ENCODE peak calls at places on chromosomes 6 and 20, in seven cellular contexts. Z is adrenal gland; F is NAMALWA; J is activated CD4-positive, alpha-beta T cell treated with anti-CD3 and anti-CD28 coated beads, Interleukin-2, amount 10 ng/mL, durations not matched to agents 7 days and 5 days; Y is AG04450; X is activated CD8-positive, alpha-beta memory T cell treated with anti-CD3 and anti-CD28 coated beads, Interleukin-2, amount 50 U/mL, for 4 hours; B is dorsolateral prefrontal cortex. V is an unnamed sample.

GRCh38 chr6:46199387-46199786 is 28.6 kb upstream of the ENPP5 start:
- DNase-seq in Z (no peak), F (no peak), J (no peak), Y (no peak), X (no peak), B (no peak), V (no peak)

GRCh38 chr6:25312034-25312620 is 33.0 kb downstream of the CARMIL1 start:
- DNase-seq in Z (no peak), F (no peak), J (no peak), Y (no peak), X (no peak), B (no peak), V (no peak)

GRCh38 chr6:30884521-30885480 is 482 bp downstream of the DDR1 start:
- DNase-seq in Z (peak; percentile 73), F (peak; percentile 46), J (peak; percentile 46), Y (no peak), X (peak; percentile 42), B (no peak), V (peak; percentile 68)

GRCh38 chr20:51516855-51517254 is 25.7 kb downstream of the NFATC2 start:
- DNase-seq in Z (no peak), F (no peak), J (no peak), Y (no peak), X (no peak), B (no peak), V (no peak)

GRCh38 chr6:49906511-49906910 is 40.2 kb upstream of the CRISP1 start:
- DNase-seq in Z (no peak), F (no peak), J (no peak), Y (no peak), X (no peak), B (peak; percentile 58), V (no peak)

GRCh38 chr6:38322123-38322522 is 317.6 kb downstream of the BTBD9 start:
- DNase-seq in Z (no peak), F (no peak), J (no peak), Y (no peak), X (no peak), B (no peak), V (no peak)

GRCh38 chr20:41830702-41831101 is 212.5 kb upstream of the CHD6 start:
- DNase-seq in Z (no peak), F (peak; percentile 10), J (no peak), Y (no peak), X (no peak), B (no peak), V (no peak)

GRCh38 chr6:16819752-16820151 is 58.5 kb upstream of the ATXN1 start:
- DNase-seq in Z (no peak), F (peak; percentile 31), J (no peak), Y (no peak), X (no peak), B (no peak), V (no peak)

GRCh38 chr6:51526922-51527321 is 560.5 kb downstream of the PKHD1 start:
- DNase-seq in Z (no peak), F (no peak), J (no peak), Y (no peak), X (no peak), B (no peak), V (no peak)

GRCh38 chr6:71294121-71294523 is 5.5 kb downstream of the OGFRL1 start:
- DNase-seq in Z (no peak), F (no peak), J (no peak), Y (peak; percentile 69), X (no peak), B (no peak), V (no peak)

GRCh38 chr20:36217226-36217625 is 19.1 kb upstream of the AAR2 start:
- DNase-seq in Z (no peak), F (peak; percentile 30), J (no peak), Y (no peak), X (no peak), B (no peak), V (no peak)

GRCh38 chr6:17393335-17394191 is at the start of gene CAP2:
- DNase-seq in Z (peak; percentile 77), F (no peak), J (no peak), Y (no peak), X (no peak), B (peak; percentile 88), V (peak; percentile 3)

GRCh38 chr6:107045733-107046312 is 17.8 kb downstream of the MTRES1 start:
- DNase-seq in Z (no peak), F (no peak), J (no peak), Y (no peak), X (no peak), B (no peak), V (no peak)

GRCh38 chr20:3910868-3911267 is 21.7 kb downstream of the PANK2 start:
- DNase-seq in Z (no peak), F (no peak), J (no peak), Y (no peak), X (no peak), B (no peak), V (no peak)

GRCh38 chr20:58056021-58056591 is 172.3 kb downstream of the ANKRD60 start:
- DNase-seq in Z (peak; percentile 30), F (no peak), J (no peak), Y (no peak), X (no peak), B (no peak), V (no peak)

GRCh38 chr20:41373851-41374567 is 7.4 kb upstream of the EMILIN3 start:
- DNase-seq in Z (no peak), F (no peak), J (no peak), Y (no peak), X (no peak), B (no peak), V (no peak)

GRCh38 chr6:158398252-158399024 is 86.2 kb downstream of the TULP4 start:
- DNase-seq in Z (no peak), F (no peak), J (no peak), Y (no peak), X (no peak), B (no peak), V (no peak)